ENCODE peak calls at places on chromosomes 6 and 20, in eight cellular contexts. P is ELR; U is ELF-1; B is activated CD8-positive, alpha-beta memory T cell treated with anti-CD3 and anti-CD28 coated beads, Interleukin-2, amount 50 U/mL, for 48 hours; M is uterus; J is kidney glomerular epithelial cell; I is NCI-H69; V is adrenal gland. K is an unnamed sample.

GRCh38 chr20:62822239-62822787 is 5.5 kb downstream of the COL9A3 start:
- DNase-seq in M (no peak), V (no peak), J (no peak), B (no peak), I (no peak), U (no peak), P (no peak), K (no peak)

GRCh38 chr6:115000736-115001135 is 657.9 kb upstream of the HS3ST5 start:
- DNase-seq in P (no peak), J (no peak), B (no peak), U (peak), M (no peak), I (no peak), V (no peak), K (no peak)

GRCh38 chr6:130396722-130397121 is 30.9 kb downstream of the TMEM200A start:
- DNase-seq in P (peak), M (no peak), B (no peak), V (no peak), U (no peak), J (no peak), I (no peak), K (no peak)

GRCh38 chr20:37346526-37347346 is 796 bp downstream of the SRC start:
- DNase-seq in M (no peak), U (no peak), I (no peak), B (no peak), J (no peak), V (no peak), P (no peak), K (no peak)

GRCh38 chr6:96537726-96538125 is 16.1 kb downstream of the UFL1 start:
- DNase-seq in M (no peak), P (no peak), J (no peak), V (no peak), U (no peak), B (no peak), I (no peak), K (no peak)

GRCh38 chr6:129865013-129865412 is 3.9 kb upstream of the TMEM244 start:
- DNase-seq in V (no peak), I (peak), P (no peak), U (no peak), B (no peak), M (no peak), J (no peak), K (no peak)

GRCh38 chr6:64034840-64035656 is 399.4 kb downstream of the PHF3 start:
- DNase-seq in B (no peak), J (no peak), M (no peak), P (no peak), V (no peak), U (no peak), I (no peak), K (no peak)

GRCh38 chr20:32436142-32436861 is 78.2 kb downstream of the ASXL1 start:
- DNase-seq in U (no peak), B (peak), P (no peak), I (no peak), M (no peak), V (no peak), J (no peak), K (no peak)

GRCh38 chr20:52490715-52491430 is 299.3 kb upstream of the ZFP64 start:
- DNase-seq in U (no peak), I (no peak), V (no peak), M (no peak), J (peak), P (peak), B (no peak), K (no peak)

GRCh38 chr6:155237613-155238012 is 26.2 kb upstream of the CLDN20 start:
- DNase-seq in I (no peak), P (no peak), M (no peak), U (no peak), J (no peak), V (no peak), B (no peak), K (no peak)